ENCODE peak calls at places on chromosomes 11 and 22, in seven cellular contexts. D, T, C, A, B, N and J are unnamed samples.

GRCh38 chr11:66259225-66259624 is 9.2 kb upstream of the RAB1B start:
- DNase-seq in A (no peak), D (no peak), B (no peak), C (no peak), T (no peak), N (no peak), J (no peak)

GRCh38 chr11:75240381-75241035 is at the start of gene TPBGL:
- DNase-seq in B (no peak), C (peak; percentile 15), D (no peak), A (no peak), N (no peak), T (peak; percentile 6), J (no peak)

GRCh38 chr22:30889268-30889995 is 79.1 kb downstream of the MORC2 start:
- DNase-seq in N (no peak), D (no peak), A (no peak), C (no peak), B (no peak), T (no peak), J (no peak)

GRCh38 chr11:116515666-116516184 is 257.1 kb downstream of the BUD13 start:
- DNase-seq in C (no peak), D (no peak), T (no peak), B (no peak), N (no peak), A (no peak), J (no peak)

GRCh38 chr11:93005239-93005638 is 35.8 kb downstream of the MTNR1B start:
- DNase-seq in T (peak; percentile 69), B (no peak), A (peak; percentile 70), N (no peak), C (peak; percentile 12), D (no peak), J (no peak)

GRCh38 chr11:35247428-35247827 is 108.5 kb downstream of the CD44 start:
- DNase-seq in N (no peak), D (peak; percentile 51), A (no peak), C (no peak), B (peak; percentile 74), T (no peak), J (peak; percentile 89)

GRCh38 chr11:46741600-46742484 is 22.8 kb downstream of the F2 start:
- DNase-seq in B (no peak), T (no peak), D (no peak), N (no peak), A (no peak), C (no peak), J (no peak)

GRCh38 chr11:60194511-60194910 is 11.6 kb upstream of the MS4A6A start:
- DNase-seq in A (no peak), B (no peak), D (no peak), C (no peak), N (no peak), T (no peak), J (no peak)

GRCh38 chr22:22955276-22955798 is 67.7 kb downstream of the IGLL5 start:
- DNase-seq in C (no peak), A (no peak), D (no peak), N (no peak), T (no peak), B (no peak), J (no peak)

GRCh38 chr22:38955926-38956325 is 1.5 kb upstream of the APOBEC3A start:
- DNase-seq in D (no peak), A (no peak), C (no peak), B (no peak), T (no peak), N (no peak), J (no peak)

GRCh38 chr11:74683279-74683871 is 47.9 kb downstream of the CHRDL2 start:
- DNase-seq in N (no peak), B (no peak), D (no peak), A (no peak), T (no peak), C (peak; percentile 22), J (no peak)

GRCh38 chr11:102849319-102849718 is 5.9 kb upstream of the MMP3 start:
- DNase-seq in A (peak; percentile 46), B (no peak), D (no peak), C (peak; percentile 88), N (no peak), T (peak; percentile 59), J (no peak)

GRCh38 chr11:44574620-44575287 is 9.3 kb downstream of the CD82 start:
- DNase-seq in A (peak; percentile 92), D (no peak), C (peak; percentile 95), B (no peak), T (peak; percentile 98), N (no peak), J (no peak)

GRCh38 chr11:118090545-118091162 is 3.9 kb upstream of the SMIM35 start:
- DNase-seq in T (no peak), A (no peak), C (no peak), B (no peak), D (no peak), N (no peak), J (no peak)